ENCODE peak calls at places on chromosomes 6 and 20, in four cellular contexts. G is H1, D is HepG2, T is K562. O is an unnamed sample.

GRCh38 chr6:23601811-23602340 is 524.1 kb upstream of the NRSN1 start:
- DNase-seq in G (no peak), D (no peak), T (no peak), O (no peak)

GRCh38 chr6:52423971-52424381 is 3.8 kb downstream of the EFHC1 start:
- DNase-seq in G (no peak), D (peak), T (no peak), O (no peak)

GRCh38 chr20:44471481-44471882 is 4.2 kb upstream of the TTPAL start:
- DNase-seq in G (no peak), D (peak), T (no peak), O (no peak)

GRCh38 chr6:114862809-114863208 is 520.0 kb upstream of the HS3ST5 start:
- DNase-seq in G (no peak), D (no peak), T (no peak), O (no peak)

GRCh38 chr20:53623454-53624206 is 30.0 kb upstream of the ZNF217 start:
- DNase-seq in G (peak), D (peak), T (peak), O (no peak)

GRCh38 chr6:62530985-62531384 is 245.0 kb upstream of the KHDRBS2 start:
- DNase-seq in G (no peak), D (no peak), T (no peak), O (no peak)

GRCh38 chr20:64065973-64066341 is 3.0 kb downstream of the TCEA2 start:
- DNase-seq in G (no peak), D (no peak), T (peak), O (no peak)

GRCh38 chr6:157198425-157199279 is 124.7 kb downstream of the TMEM242 start:
- DNase-seq in G (no peak), D (no peak), T (no peak), O (no peak)

GRCh38 chr6:42251500-42251899 is 33.8 kb upstream of the MRPS10 start:
- DNase-seq in G (no peak), D (no peak), T (no peak), O (no peak)

GRCh38 chr20:35108921-35109320 is 16.3 kb upstream of the TRPC4AP start:
- DNase-seq in G (no peak), D (no peak), T (no peak), O (no peak)

GRCh38 chr6:36235309-36235708 is 34.6 kb upstream of the PNPLA1 start:
- DNase-seq in G (no peak), D (no peak), T (no peak), O (no peak)

GRCh38 chr6:106520711-106521367 is 108.5 kb downstream of the RTN4IP1 start:
- DNase-seq in G (no peak), D (no peak), T (peak), O (peak)

GRCh38 chr20:55882922-55883321 is 122.4 kb downstream of the CBLN4 start:
- DNase-seq in G (no peak), D (no peak), T (no peak), O (no peak)

GRCh38 chr6:94341173-94341572 is 921.8 kb upstream of the EPHA7 start:
- DNase-seq in G (no peak), D (no peak), T (no peak), O (no peak)

GRCh38 chr20:13428684-13429083 is 207.6 kb downstream of the ISM1 start:
- DNase-seq in G (no peak), D (no peak), T (no peak), O (no peak)

GRCh38 chr6:11179978-11180303 is 52.5 kb downstream of the NEDD9 start:
- DNase-seq in G (no peak), D (no peak), T (no peak), O (no peak)

GRCh38 chr20:61814244-61814643 is 251.4 kb downstream of the TAF4 start:
- DNase-seq in G (no peak), D (no peak), T (no peak), O (no peak)

GRCh38 chr20:23637282-23638221 is at the start of gene CST3:
- DNase-seq in G (no peak), D (peak), T (peak), O (peak)

DNA sequence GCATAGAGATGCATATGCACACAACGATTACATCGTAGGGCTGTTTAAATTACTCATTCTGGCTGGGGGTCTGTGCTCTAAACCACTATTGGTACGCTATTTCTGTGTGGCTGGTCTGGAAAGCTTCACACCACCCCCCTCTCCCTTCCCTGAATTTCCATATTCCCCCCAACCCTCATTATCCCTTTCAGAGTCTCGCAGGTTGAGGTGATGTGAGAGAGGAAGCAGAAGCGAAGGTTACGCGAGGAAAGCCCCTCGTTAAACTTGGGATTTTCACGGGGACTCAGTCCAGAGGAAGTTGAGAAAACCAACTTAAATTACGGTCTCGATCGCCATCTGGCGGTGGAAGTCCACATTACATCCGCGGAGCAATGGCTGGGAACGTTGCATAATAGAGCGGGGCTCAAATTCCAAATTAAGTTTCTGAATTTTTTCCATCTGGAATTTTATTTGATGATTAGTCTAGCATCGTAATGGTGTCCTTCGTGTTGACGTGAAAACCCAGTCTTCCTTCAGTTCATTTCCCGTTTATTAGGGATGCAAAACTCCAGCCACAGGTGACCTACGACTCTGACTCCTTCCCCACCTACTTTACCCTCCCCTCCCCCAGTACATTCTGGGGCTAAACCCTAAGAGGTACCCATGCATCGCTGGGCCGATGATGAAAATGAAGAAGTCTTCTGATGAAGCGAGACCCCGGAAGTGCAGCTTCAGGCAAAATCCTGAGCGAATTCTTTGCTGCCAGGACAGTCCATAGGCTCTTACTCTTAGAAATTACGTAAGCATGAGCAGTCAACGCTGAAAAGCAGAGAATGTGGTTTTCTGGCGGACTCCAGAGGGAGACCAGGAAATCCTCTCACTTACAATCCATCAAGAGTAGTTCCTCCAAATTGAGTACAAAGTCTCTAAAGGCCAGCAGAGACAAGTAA is 19.7 kb downstream of the HLA-DOB start:
- DNase-seq in G (peak), D (peak), T (peak), O (peak)
- H3K27ac ChIP-seq in G (no peak), D (no peak), T (no peak), O (no peak)

GRCh38 chr6:44096615-44097014 is 30.6 kb downstream of the MRPL14 start:
- DNase-seq in G (no peak), D (peak), T (peak), O (peak)
- TF ChIP-seq GABPA in G (no peak), D (no peak), T (no peak), O (no peak)

GRCh38 chr20:3663031-3663701 is at the start of gene GFRA4:
- DNase-seq in G (no peak), D (no peak), T (peak), O (no peak)
- H3K27ac ChIP-seq in G (no peak), D (no peak), T (no peak), O (no peak)

DNA sequence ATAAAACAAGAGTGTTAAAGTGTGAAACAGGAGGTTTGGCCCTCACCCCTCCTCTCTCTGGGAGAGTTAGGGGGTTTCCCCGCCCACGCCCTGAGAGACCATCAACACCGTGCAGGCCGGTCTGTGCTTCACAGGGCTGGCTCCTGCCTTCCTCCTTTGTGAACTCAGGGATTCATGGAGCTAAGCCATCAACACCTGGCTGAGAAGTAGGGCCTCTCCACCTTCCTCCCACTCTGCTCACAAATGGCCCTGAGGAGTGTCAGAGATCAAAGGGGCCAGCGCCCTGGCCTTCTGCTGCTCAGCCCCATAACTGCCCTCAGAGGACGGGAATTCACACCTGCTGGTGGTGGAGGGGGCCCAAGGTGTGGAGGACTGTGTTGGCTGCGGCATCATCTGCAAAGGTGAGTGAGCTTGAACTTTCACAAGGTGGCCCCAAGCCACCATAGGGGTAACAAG is 88.6 kb downstream of the PSMB1 start:
- DNase-seq in G (no peak), D (no peak), T (no peak), O (no peak)
- TF ChIP-seq GABPA in G (no peak), D (no peak), T (no peak), O (no peak)

GRCh38 chr6:135093578-135093977 is 39.0 kb upstream of the HBS1L start:
- DNase-seq in G (no peak), D (no peak), T (peak), O (no peak)
- H3K27ac ChIP-seq in G (no peak), D (no peak), T (no peak), O (no peak)

DNA sequence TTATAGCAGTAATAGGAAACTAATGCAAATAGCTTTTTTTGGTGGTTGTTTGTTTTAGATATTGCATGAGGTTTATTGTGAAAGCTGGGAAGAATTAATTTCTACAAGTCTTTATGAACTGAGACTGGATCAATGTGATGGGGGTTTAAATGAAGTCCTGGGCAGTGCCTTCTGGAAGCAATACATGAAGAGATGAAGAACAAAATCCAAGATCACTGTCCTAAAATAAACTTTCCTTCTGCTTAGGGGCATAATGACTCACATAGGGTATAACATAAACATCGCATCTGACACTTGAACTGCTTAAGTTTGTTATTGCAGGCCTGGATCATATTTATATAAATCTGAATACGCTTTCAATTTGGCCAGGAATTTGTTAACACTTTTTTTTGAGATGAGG is 20.9 kb upstream of the SHLD1 start:
- DNase-seq in G (no peak), D (no peak), T (no peak), O (no peak)
- TF ChIP-seq GABPA in G (no peak), D (no peak), T (no peak), O (no peak)

GRCh38 chr6:161161889-161162624 is 111.8 kb downstream of the AGPAT4 start:
- DNase-seq in G (no peak), D (no peak), T (no peak), O (no peak)
- H3K27ac ChIP-seq in G (no peak), D (no peak), T (no peak), O (no peak)

GRCh38 chr6:27161946-27162603 is 85.4 kb upstream of the PRSS16 start:
- DNase-seq in G (no peak), D (peak), T (peak), O (no peak)
- TF ChIP-seq GABPA in G (no peak), D (no peak), T (no peak), O (no peak)

DNA sequence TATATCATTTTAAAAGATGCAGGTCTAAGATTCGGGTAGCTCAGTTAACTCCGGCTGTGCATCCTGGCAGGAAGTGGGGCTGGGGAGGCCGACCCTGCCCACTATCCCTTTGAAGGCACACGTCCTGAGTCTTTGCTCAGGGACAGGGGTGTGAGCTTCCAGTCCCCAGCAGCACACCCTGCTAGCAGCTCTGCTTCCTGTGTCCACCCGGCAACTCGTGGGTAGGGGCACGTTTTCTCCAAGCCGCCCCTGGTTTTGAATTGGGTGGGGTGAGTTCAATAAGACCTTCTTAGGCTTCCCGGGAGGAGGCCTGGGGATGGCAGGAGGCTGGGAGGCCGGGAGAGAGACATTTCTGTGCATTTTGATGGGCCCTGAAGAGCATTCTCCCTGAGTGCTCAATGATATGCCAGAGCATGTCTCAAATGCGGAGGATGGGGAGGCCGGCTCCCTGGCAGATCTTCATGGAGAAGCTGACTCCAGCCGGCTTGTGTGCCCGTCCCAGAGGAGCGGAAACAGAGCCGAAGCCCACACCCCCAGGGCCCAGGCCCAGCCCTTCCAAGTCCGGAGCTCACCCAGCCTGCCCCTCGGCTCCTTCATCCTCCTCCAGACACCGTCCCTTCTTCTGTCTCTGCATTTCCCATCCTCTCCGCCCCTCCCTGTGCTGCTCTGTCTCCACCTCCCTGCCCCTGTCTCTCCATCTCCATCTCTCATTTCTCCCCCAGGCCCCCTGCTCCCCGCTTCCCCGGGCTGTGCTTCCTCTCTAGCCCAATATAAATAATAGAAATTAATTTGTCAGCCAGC is 36.3 kb upstream of the ZFAND3 start:
- DNase-seq in G (peak), D (no peak), T (no peak), O (no peak)
- H3K27ac ChIP-seq in G (no peak), D (no peak), T (no peak), O (no peak)

GRCh38 chr6:71238351-71238750 is 50.3 kb upstream of the OGFRL1 start:
- DNase-seq in G (no peak), D (no peak), T (no peak), O (no peak)
- TF ChIP-seq GABPA in G (no peak), D (no peak), T (no peak), O (no peak)